ENCODE peak calls at places on chromosomes 5 and 9, in five cellular contexts. G, D, F, R and T are unnamed samples.

GRCh38 chr5:82285206-82285605 is 7.1 kb upstream of the RPS23 start:
- DNase-seq in G (no peak), D (no peak), F (no peak), R (no peak), T (no peak)

GRCh38 chr9:6126377-6126776 is 89.2 kb upstream of the IL33 start:
- DNase-seq in G (no peak), D (no peak), F (no peak), R (no peak), T (no peak)

GRCh38 chr5:171205375-171205774 is 103.7 kb upstream of the TLX3 start:
- DNase-seq in G (no peak), D (no peak), F (no peak), R (no peak), T (no peak)

GRCh38 chr9:11340656-11341055 is 727.9 kb upstream of the PTPRD start:
- DNase-seq in G (no peak), D (no peak), F (no peak), R (no peak), T (no peak)

GRCh38 chr5:55923177-55923872 is 71.4 kb downstream of the IL6ST start:
- DNase-seq in G (peak), D (no peak), F (peak), R (no peak), T (no peak)

GRCh38 chr9:129285382-129285781 is 107.3 kb upstream of the IER5L start:
- DNase-seq in G (no peak), D (no peak), F (no peak), R (no peak), T (no peak)

GRCh38 chr9:13648676-13649075 is 369.2 kb upstream of the MPDZ start:
- DNase-seq in G (no peak), D (no peak), F (no peak), R (no peak), T (no peak)

GRCh38 chr5:111826064-111826463 is 69.1 kb upstream of the NREP start:
- DNase-seq in G (peak), D (no peak), F (no peak), R (no peak), T (no peak)

GRCh38 chr5:127004721-127005120 is 25.6 kb downstream of the MARCHF3 start:
- DNase-seq in G (no peak), D (no peak), F (no peak), R (no peak), T (no peak)

DNA sequence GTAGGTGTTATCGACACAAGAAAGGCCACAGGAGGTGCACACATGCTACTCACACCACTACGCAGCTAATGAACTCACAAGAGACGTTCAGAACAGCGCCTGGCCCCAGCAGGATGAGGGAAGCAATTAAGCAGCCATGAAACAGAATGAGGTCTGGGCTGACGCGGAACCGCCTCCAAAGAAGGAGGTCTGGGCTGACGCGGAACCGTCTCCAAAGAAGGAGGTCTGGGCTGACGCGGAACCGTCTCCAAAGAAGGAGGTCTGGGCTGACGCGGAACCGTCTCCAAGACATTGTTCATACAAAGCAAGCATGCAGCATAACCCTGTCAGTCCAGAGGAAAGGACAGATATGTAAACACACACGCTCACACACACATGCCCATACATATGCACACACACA is 63.2 kb upstream of the ZNF354A start:
- DNase-seq in G (no peak), D (no peak), F (no peak), R (no peak), T (no peak)
- TF ChIP-seq CTCF in G (no peak), D (no peak), F (no peak), R (no peak), T (no peak)

DNA sequence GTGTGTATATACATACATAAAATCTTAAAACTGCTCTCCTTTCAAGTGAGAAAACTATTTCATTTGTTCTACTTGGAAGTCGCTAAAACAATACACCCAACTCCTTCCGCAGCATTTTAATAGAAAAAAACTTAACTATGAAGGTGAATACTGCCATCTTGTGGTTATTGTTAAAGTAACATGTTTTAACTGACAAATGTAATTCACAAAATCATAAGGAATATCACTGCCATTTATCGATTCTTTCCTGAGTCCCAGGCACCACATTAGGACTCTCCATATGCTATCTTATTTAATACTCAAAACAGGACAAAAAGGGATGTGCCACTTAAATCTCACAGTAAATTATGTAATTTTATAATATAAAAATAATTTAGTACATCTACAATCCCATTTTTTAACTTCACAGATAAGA is 130.5 kb upstream of the ITGA1 start:
- DNase-seq in G (no peak), D (no peak), F (no peak), R (peak), T (peak)
- TF ChIP-seq CTCF in G (peak), D (peak), F (peak), R (peak), T (peak)

GRCh38 chr9:72813544-72813943 is 139.3 kb downstream of the ALDH1A1 start:
- DNase-seq in G (no peak), D (no peak), F (no peak), R (no peak), T (no peak)

GRCh38 chr9:72812622-72813111 is 140.2 kb downstream of the ALDH1A1 start:
- DNase-seq in G (no peak), D (no peak), F (no peak), R (no peak), T (no peak)

GRCh38 chr9:72809586-72809985 is 143.3 kb downstream of the ALDH1A1 start:
- DNase-seq in G (no peak), D (no peak), F (no peak), R (no peak), T (no peak)

GRCh38 chr9:72808446-72808768 is 144.4 kb downstream of the ALDH1A1 start:
- DNase-seq in G (no peak), D (no peak), F (no peak), R (no peak), T (no peak)

GRCh38 chr9:72807765-72808445 is 144.9 kb downstream of the ALDH1A1 start:
- DNase-seq in G (no peak), D (no peak), F (no peak), R (no peak), T (no peak)
- TF ChIP-seq CTCF in G (no peak), D (peak), F (no peak), R (peak), T (peak)

DNA sequence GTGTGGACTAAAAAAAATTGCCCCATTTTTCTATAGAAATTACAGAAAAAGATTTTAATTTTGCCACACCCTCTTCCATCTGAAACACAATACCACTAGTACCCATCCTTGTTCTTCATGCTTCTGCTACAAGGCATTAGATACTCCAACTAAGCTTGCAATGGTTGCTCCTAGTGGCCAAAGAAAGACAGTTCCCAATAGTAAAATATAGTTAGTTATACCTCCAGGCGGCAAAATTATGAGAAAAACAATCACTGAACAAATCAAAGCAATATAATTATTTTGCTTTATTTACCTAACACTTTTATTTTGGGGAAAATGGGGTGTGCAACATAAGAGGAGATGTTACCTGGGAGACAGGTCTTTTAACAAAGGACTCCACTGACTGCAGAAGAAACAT is 101.2 kb downstream of the RAPGEF6 start:
- DNase-seq in G (no peak), D (no peak), F (no peak), R (no peak), T (no peak)
- TF ChIP-seq CTCF in G (peak), D (peak), F (no peak), R (no peak), T (peak)

DNA sequence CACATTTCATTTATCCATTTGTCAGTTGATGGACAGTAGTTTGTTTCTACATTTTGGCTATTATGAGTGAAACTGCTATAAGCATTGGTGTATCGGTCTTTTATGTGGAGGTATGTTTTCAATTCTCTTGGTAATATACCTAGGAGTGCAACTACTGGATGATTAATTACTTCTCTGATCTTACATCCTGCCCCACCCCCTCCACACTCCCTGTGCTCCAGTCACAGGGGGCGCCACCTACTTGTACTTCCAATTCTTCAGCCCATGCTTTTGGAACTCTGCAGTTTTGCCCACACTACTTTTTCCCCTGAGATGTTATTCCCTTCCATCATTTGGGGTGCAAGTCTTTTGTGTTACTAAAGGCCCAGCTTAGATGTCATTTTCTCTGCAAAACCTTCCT is 42.0 kb downstream of the SEC61B start:
- DNase-seq in G (peak), D (no peak), F (peak), R (no peak), T (no peak)
- TF ChIP-seq CTCF in G (peak), D (peak), F (peak), R (peak), T (peak)

GRCh38 chr9:123034881-123035465 is 1.5 kb downstream of the GPR21 start:
- DNase-seq in G (no peak), D (no peak), F (no peak), R (no peak), T (no peak)

GRCh38 chr9:123033864-123034598 is 564 bp downstream of the GPR21 start:
- DNase-seq in G (peak), D (no peak), F (no peak), R (peak), T (no peak)

GRCh38 chr9:123031963-123032362 is 1.5 kb upstream of the GPR21 start:
- DNase-seq in G (no peak), D (no peak), F (no peak), R (no peak), T (no peak)

GRCh38 chr9:123036886-123037540 is 3.5 kb downstream of the GPR21 start:
- DNase-seq in G (no peak), D (no peak), F (no peak), R (peak), T (no peak)

GRCh38 chr9:123033352-123033751 is at the start of gene GPR21:
- DNase-seq in G (no peak), D (no peak), F (peak), R (no peak), T (no peak)
- TF ChIP-seq CTCF in G (no peak), D (no peak), F (no peak), R (no peak), T (no peak)

GRCh38 chr5:150114102-150114641 is 27.8 kb upstream of the CSF1R start:
- DNase-seq in G (no peak), D (no peak), F (no peak), R (no peak), T (no peak)
- TF ChIP-seq CTCF in G (no peak), D (no peak), F (peak), R (no peak), T (peak)

GRCh38 chr5:91397791-91398190 is 14.7 kb upstream of the ARRDC3 start:
- DNase-seq in G (no peak), D (no peak), F (no peak), R (no peak), T (no peak)
- TF ChIP-seq CTCF in G (no peak), D (no peak), F (no peak), R (no peak), T (no peak)